ENCODE peak calls at places on chromosomes 3 and 15, in ten cellular contexts. H is astrocyte of the spinal cord, G is breast epithelium, P is psoas muscle, M is body of pancreas, W is cardiac muscle cell, O is heart right ventricle, V is AG04450, C is cardiac fibroblast, B is endodermal cell. Z is an unnamed sample.

GRCh38 chr3:187974857-187975257 is 179.1 kb upstream of the LPP start:
- DNase-seq in V (no peak), H (no peak), C (no peak), W (no peak), B (no peak), G (no peak), M (no peak), P (no peak), O (no peak), Z (no peak)

GRCh38 chr3:107685383-107685782 is 162.6 kb downstream of the BBX start:
- DNase-seq in C (no peak), P (no peak), V (no peak), G (no peak), M (no peak), H (no peak), O (no peak), W (no peak), B (no peak), Z (no peak)

GRCh38 chr3:128053614-128054013 is 1.4 kb downstream of the SEC61A1 start:
- DNase-seq in V (no peak), C (no peak), G (no peak), P (no peak), O (no peak), W (no peak), B (no peak), H (no peak), M (no peak), Z (no peak)

GRCh38 chr3:195849322-195850074 is 37.8 kb upstream of the MUC4 start:
- DNase-seq in B (no peak), W (peak; percentile 46), C (no peak), P (peak; percentile 87), G (no peak), M (no peak), V (no peak), H (no peak), O (no peak), Z (no peak)

GRCh38 chr3:56291244-56291680 is 177.0 kb downstream of the ERC2 start:
- DNase-seq in V (no peak), B (no peak), G (no peak), H (peak; percentile 96), W (no peak), O (no peak), C (peak; percentile 94), M (no peak), P (no peak), Z (no peak)

GRCh38 chr3:64617610-64618009 is 70.2 kb downstream of the ADAMTS9 start:
- DNase-seq in V (no peak), H (no peak), M (no peak), C (no peak), G (no peak), P (no peak), W (no peak), O (no peak), B (no peak), Z (no peak)

GRCh38 chr15:50066693-50067092 is 52.3 kb downstream of the ATP8B4 start:
- DNase-seq in O (no peak), B (no peak), C (no peak), H (no peak), M (no peak), W (no peak), G (no peak), P (no peak), V (no peak), Z (no peak)

GRCh38 chr3:24272408-24272807 is 222.2 kb downstream of the THRB start:
- DNase-seq in P (no peak), V (no peak), C (no peak), H (no peak), O (no peak), M (no peak), W (no peak), G (no peak), B (no peak), Z (no peak)

GRCh38 chr15:55218068-55218467 is 21.3 kb upstream of the RSL24D1 start:
- DNase-seq in O (no peak), V (no peak), P (no peak), M (no peak), C (no peak), H (no peak), B (no peak), W (no peak), G (no peak), Z (no peak)

GRCh38 chr3:79202471-79203143 is 565.2 kb downstream of the ROBO1 start:
- DNase-seq in H (no peak), O (no peak), G (no peak), C (no peak), M (no peak), P (no peak), W (no peak), B (no peak), V (no peak), Z (no peak)

GRCh38 chr3:172065534-172065933 is 26.2 kb downstream of the FNDC3B start:
- DNase-seq in C (peak; percentile 68), M (peak; percentile 45), V (peak; percentile 69), W (no peak), G (no peak), H (peak; percentile 84), O (no peak), B (no peak), P (no peak), Z (peak; percentile 50)

GRCh38 chr15:74307827-74308642 is 59.4 kb downstream of the CYP11A1 start:
- DNase-seq in C (peak; percentile 80), B (peak; percentile 86), H (peak; percentile 66), W (peak; percentile 69), O (peak; percentile 41), P (no peak), M (peak; percentile 59), V (no peak), G (peak; percentile 40), Z (no peak)

GRCh38 chr3:162034368-162034767 is 537.8 kb downstream of the OTOL1 start:
- DNase-seq in W (no peak), V (no peak), H (peak; percentile 65), C (peak; percentile 2), G (no peak), P (no peak), M (no peak), B (no peak), O (no peak), Z (no peak)

GRCh38 chr3:38588995-38589937 is 60.2 kb downstream of the SCN5A start:
- DNase-seq in P (peak; percentile 20), V (no peak), C (no peak), H (no peak), O (no peak), M (no peak), G (no peak), W (no peak), B (peak; percentile 44), Z (no peak)

GRCh38 chr3:43742935-43743334 is 52.2 kb downstream of the ABHD5 start:
- DNase-seq in G (no peak), O (no peak), M (no peak), V (no peak), B (peak; percentile 43), H (no peak), C (peak; percentile 70), P (no peak), W (no peak), Z (no peak)
- TF ChIP-seq CTCF in G (peak; percentile 21), O (no peak), M (no peak), V (peak; percentile 43), B (peak; percentile 64), H (peak; percentile 22), C (no peak), P (no peak), W (peak; percentile 6), Z (no peak)

DNA sequence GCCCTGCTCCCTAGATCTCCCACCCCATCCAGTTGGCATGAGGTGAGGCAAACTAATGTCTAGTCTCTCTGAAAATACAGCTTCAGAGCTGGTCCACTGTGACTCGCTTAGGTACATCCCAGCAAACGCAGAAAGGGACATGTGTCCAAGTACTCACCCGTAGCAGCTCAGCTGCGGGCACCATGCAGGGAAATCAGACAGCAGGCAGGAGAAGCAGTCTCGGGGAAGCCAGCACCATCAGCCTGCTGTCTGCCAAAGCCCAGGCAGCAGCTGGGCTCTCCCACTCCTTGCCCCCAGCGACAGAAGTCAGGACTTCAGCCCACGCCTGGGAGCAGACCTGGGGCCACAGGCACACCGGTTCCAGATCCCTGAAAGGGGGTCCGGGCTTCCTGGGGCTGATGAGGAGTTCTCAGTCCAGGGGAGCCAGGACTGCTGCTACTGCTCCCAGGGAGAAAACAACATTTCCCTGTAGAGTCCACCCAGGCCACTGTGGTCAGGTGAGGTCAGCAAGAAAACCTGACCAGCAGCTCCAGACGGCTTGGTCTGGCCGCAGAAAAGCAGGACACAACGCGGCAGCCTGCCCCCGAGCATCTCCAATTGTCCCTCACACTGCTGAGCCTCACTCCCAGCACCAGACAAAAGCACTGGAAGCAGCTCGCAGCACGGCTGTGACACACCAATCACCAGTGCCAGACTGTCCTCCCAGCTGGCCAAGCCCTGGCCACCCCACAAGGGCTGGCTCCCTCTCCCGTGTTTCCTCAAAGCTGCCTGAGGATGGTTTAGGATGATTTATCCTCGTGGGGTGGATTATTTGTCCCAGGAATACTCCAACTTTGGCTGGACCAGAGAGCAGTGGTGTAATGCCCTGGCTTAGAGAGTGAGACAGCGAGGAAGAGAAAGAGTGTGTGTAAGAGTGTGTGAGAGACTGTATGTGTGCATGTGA is 34.7 kb downstream of the SEMA5B start:
- DNase-seq in G (no peak), W (no peak), M (no peak), V (no peak), P (peak; percentile 83), C (no peak), H (no peak), B (no peak), O (no peak), Z (no peak)
- H3K4me3 ChIP-seq in G (no peak overlapping the region), W (no peak overlapping the region), M (no peak overlapping the region), V (no peak overlapping the region), P (no peak overlapping the region), C (no peak overlapping the region), H (no peak overlapping the region), B (no peak overlapping the region), O (no peak overlapping the region), Z (no peak overlapping the region)

DNA sequence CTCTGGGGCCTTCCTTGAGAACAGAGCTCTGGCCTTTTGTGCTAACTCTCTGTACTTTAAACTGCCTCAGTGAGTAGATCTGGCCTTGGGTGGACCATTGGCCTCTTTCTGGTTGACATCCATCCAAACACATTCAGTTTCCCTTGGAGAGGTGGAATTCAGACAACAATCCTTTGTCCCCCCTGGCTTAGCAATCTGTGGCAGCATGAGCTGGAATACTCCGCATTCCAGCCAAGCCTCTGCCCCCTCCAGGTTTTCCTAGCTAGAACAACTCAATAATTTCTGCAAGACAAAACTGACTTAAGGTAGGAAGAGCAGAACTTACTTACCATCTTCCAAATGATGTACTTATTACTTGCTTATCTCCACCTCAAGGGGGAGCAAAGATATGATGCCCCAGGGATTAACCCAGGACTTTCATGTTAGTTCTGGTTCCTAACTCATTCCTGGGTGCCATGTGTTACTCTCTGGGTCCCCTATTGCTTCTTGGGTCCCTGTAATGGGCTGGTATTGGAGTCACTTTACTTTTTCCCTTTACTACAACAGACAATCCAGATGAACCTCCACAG is 21.8 kb upstream of the IL16 start:
- DNase-seq in P (no peak), G (no peak), V (no peak), B (no peak), M (no peak), H (no peak), C (no peak), O (no peak), W (peak; percentile 13), Z (no peak)
- TF ChIP-seq CTCF in P (no peak), G (no peak), V (peak; percentile 10), B (peak; percentile 52), M (no peak), H (no peak), C (peak; percentile 5), O (no peak), W (no peak), Z (no peak)

DNA sequence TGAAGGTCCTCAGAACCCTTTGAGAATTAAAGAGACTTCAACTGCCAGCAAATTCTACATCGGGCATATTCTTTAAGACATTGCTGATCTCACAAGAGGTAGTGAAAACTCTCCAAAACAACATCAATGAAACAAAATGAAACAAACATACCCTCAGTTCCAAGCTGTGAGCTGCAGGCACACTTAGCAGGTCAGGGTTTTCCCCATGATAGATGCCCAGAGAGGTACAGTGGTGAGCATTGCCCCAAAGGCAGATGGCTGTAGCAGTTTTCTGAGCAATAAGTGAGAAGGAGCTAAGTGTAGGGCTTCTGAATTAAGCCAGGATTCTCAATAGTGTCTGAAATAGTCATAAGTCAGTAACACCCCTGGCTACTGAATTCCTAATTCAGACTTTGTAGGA is 96.1 kb upstream of the TSEN2 start:
- DNase-seq in G (no peak), O (no peak), M (no peak), W (no peak), P (no peak), V (no peak), C (no peak), H (no peak), B (no peak), Z (no peak)
- H3K4me3 ChIP-seq in G (no peak overlapping the region), O (no peak overlapping the region), M (no peak overlapping the region), W (no peak overlapping the region), P (no peak overlapping the region), V (no peak overlapping the region), C (no peak overlapping the region), H (no peak overlapping the region), B (no peak overlapping the region), Z (no peak overlapping the region)